ENCODE peak calls at places on chromosomes 7 and 10, in four cellular contexts. P is T-helper 17 cell; T is CD8-positive, alpha-beta T cell; V is left cardiac atrium. F is an unnamed sample.

GRCh38 chr7:5495581-5496375 is 72.1 kb upstream of the TNRC18 start:
- ATAC-seq in V (peak), T (no peak), P (no peak), F (no peak)

GRCh38 chr7:120819861-120820260 is 38.1 kb downstream of the TSPAN12 start:
- ATAC-seq in P (no peak), T (no peak), V (no peak), F (no peak)

GRCh38 chr10:87603196-87603595 is 56.5 kb upstream of the PAPSS2 start:
- ATAC-seq in V (no peak), T (no peak), P (no peak), F (no peak)

GRCh38 chr7:132309102-132309805 is 267.0 kb downstream of the PLXNA4 start:
- ATAC-seq in P (no peak), V (no peak), T (no peak), F (no peak)

GRCh38 chr7:12475362-12476063 is 71.8 kb upstream of the VWDE start:
- ATAC-seq in P (no peak), V (peak), T (no peak), F (no peak)

GRCh38 chr7:36966039-36966438 is 241.7 kb upstream of the AOAH start:
- ATAC-seq in T (no peak), P (no peak), V (no peak), F (no peak)

GRCh38 chr10:36172574-36172973 is 530.5 kb upstream of the FZD8 start:
- ATAC-seq in P (no peak), V (no peak), T (no peak), F (no peak)

GRCh38 chr7:15016726-15017125 is 114.2 kb upstream of the DGKB start:
- ATAC-seq in P (no peak), T (no peak), V (no peak), F (no peak)

GRCh38 chr7:135976312-135977019 is 693 bp downstream of the MTPN start:
- ATAC-seq in P (peak), V (no peak), T (peak), F (peak)

GRCh38 chr10:32095116-32095733 is 39.0 kb upstream of the KIF5B start:
- ATAC-seq in T (no peak), P (no peak), V (no peak), F (no peak)

GRCh38 chr7:41189866-41190265 is 513.0 kb downstream of the INHBA start:
- ATAC-seq in T (no peak), V (no peak), P (no peak), F (no peak)

GRCh38 chr10:3364768-3365480 is 192.3 kb upstream of the PITRM1 start:
- ATAC-seq in P (no peak), V (no peak), T (no peak), F (no peak)

GRCh38 chr10:48836605-48837004 is 103.0 kb downstream of the LRRC18 start:
- ATAC-seq in T (no peak), P (no peak), V (no peak), F (no peak)

GRCh38 chr10:72567884-72568283 is 58.0 kb downstream of the MICU1 start:
- ATAC-seq in P (no peak), T (no peak), V (no peak), F (no peak)

GRCh38 chr10:5547934-5548660 is 23.3 kb downstream of the CALML3 start:
- ATAC-seq in P (no peak), T (no peak), V (no peak), F (no peak)

GRCh38 chr7:140685407-140686087 is 11.0 kb upstream of the NDUFB2 start:
- ATAC-seq in V (no peak), T (no peak), P (no peak), F (no peak)

GRCh38 chr10:91589656-91590035 is 43.2 kb downstream of the PPP1R3C start:
- ATAC-seq in P (no peak), V (peak), T (no peak), F (no peak)

GRCh38 chr7:12303096-12303495 is 92.0 kb downstream of the TMEM106B start:
- ATAC-seq in V (no peak), P (no peak), T (no peak), F (no peak)

GRCh38 chr7:30464231-30464660 is 14.3 kb downstream of the NOD1 start:
- ATAC-seq in T (no peak), V (no peak), P (no peak), F (peak)

GRCh38 chr10:101925027-101925426 is 81.4 kb upstream of the KCNIP2 start:
- ATAC-seq in V (no peak), P (no peak), T (no peak), F (no peak)

GRCh38 chr7:6489612-6490011 is 41.9 kb upstream of the DAGLB start:
- ATAC-seq in V (no peak), T (no peak), P (no peak), F (no peak)

GRCh38 chr7:129468087-129468486 is 33.9 kb downstream of the STRIP2 start:
- ATAC-seq in V (no peak), T (no peak), P (no peak), F (no peak)

GRCh38 chr7:28096713-28097112 is 83.9 kb downstream of the JAZF1 start:
- ATAC-seq in T (peak), V (peak), P (peak), F (peak)

GRCh38 chr10:661891-662605 is 27.4 kb downstream of the DIP2C start:
- ATAC-seq in P (no peak), T (no peak), V (no peak), F (no peak)

GRCh38 chr7:100212631-100213286 is 7.0 kb upstream of the PVRIG start:
- ATAC-seq in T (no peak), P (no peak), V (no peak), F (no peak)

GRCh38 chr10:90947025-90947960 is 26.4 kb upstream of the ANKRD1 start:
- ATAC-seq in V (no peak), T (no peak), P (no peak), F (no peak)

GRCh38 chr7:105580022-105580740 is 1.1 kb downstream of the EFCAB10 start:
- ATAC-seq in V (no peak), T (no peak), P (no peak), F (no peak)

GRCh38 chr10:124341768-124342135 is 77.0 kb downstream of the OAT start:
- ATAC-seq in V (peak), P (peak), T (peak), F (peak)

GRCh38 chr10:70430489-70431445 is 10.7 kb downstream of the NODAL start:
- ATAC-seq in T (no peak), P (no peak), V (peak), F (peak)

GRCh38 chr7:140902305-140902953 is 22.3 kb downstream of the BRAF start:
- ATAC-seq in V (no peak), T (peak), P (peak), F (peak)

GRCh38 chr7:149673006-149673405 is 100.4 kb downstream of the ZNF467 start:
- ATAC-seq in P (no peak), V (no peak), T (no peak), F (no peak)

GRCh38 chr10:99872367-99873162 is 90.1 kb downstream of the ABCC2 start:
- ATAC-seq in P (no peak), V (no peak), T (no peak), F (no peak)

GRCh38 chr7:100785878-100786277 is 41.4 kb downstream of the EPHB4 start:
- ATAC-seq in V (no peak), T (peak), P (no peak), F (peak)

GRCh38 chr10:87786421-87786820 is 31.6 kb downstream of the ATAD1 start:
- ATAC-seq in V (no peak), P (no peak), T (no peak), F (no peak)

GRCh38 chr7:48887500-48887899 is 36.8 kb upstream of the CDC14C start:
- ATAC-seq in V (no peak), T (no peak), P (no peak), F (no peak)

GRCh38 chr7:130151591-130152269 is 53.5 kb downstream of the TMEM209 start:
- ATAC-seq in T (peak), P (peak), V (no peak), F (no peak)

GRCh38 chr7:123460616-123461015 is 73.8 kb downstream of the IQUB start:
- ATAC-seq in P (no peak), V (peak), T (no peak), F (no peak)

GRCh38 chr7:24582171-24582570 is 8.9 kb downstream of the PALS2 start:
- ATAC-seq in T (no peak), P (no peak), V (no peak), F (no peak)

GRCh38 chr7:129896568-129897382 is 56.0 kb downstream of the UBE2H start:
- ATAC-seq in P (no peak), T (no peak), V (no peak), F (no peak)